ENCODE peak calls at places on chromosomes 16 and 17, in six cellular contexts. Q is activated CD4-positive, alpha-beta T cell treated with anti-CD3 and anti-CD28 coated beads, Interleukin-2, amount 50 U/mL, for 1 hour; C is substantia nigra; S is hepatic stellate cell; E is LoVo; N is stimulated activated CD8-positive, alpha-beta memory T cell treated with anti-CD3 and anti-CD28 coated beads, Interleukin-15, amount 100 ng/mL, for 24 hours. U is an unnamed sample.

GRCh38 chr17:38332735-38333134 is 11.0 kb downstream of the GPR179 start:
- DNase-seq in Q (no peak), C (no peak), S (no peak), E (no peak), N (no peak), U (no peak)

GRCh38 chr17:72142614-72143013 is 21.8 kb downstream of the SOX9 start:
- DNase-seq in Q (no peak), C (no peak), S (no peak), E (no peak), N (no peak), U (no peak)

GRCh38 chr16:50836121-50836541 is 94.2 kb downstream of the CYLD start:
- DNase-seq in Q (no peak), C (peak; percentile 49), S (no peak), E (no peak), N (no peak), U (no peak)

GRCh38 chr17:236641-237405 is 55.4 kb upstream of the DOC2B start:
- DNase-seq in Q (no peak), C (no peak), S (no peak), E (no peak), N (no peak), U (peak; percentile 4)

GRCh38 chr16:18958621-18959578 is 24.8 kb upstream of the TMC7 start:
- DNase-seq in Q (no peak), C (no peak), S (peak; percentile 23), E (no peak), N (no peak), U (peak; percentile 24)

GRCh38 chr16:84059946-84060901 is 17.6 kb upstream of the SLC38A8 start:
- DNase-seq in Q (no peak), C (no peak), S (no peak), E (no peak), N (no peak), U (no peak)

GRCh38 chr17:20094777-20095176 is 85.6 kb downstream of the SPECC1 start:
- DNase-seq in Q (no peak), C (no peak), S (no peak), E (no peak), N (no peak), U (no peak)

GRCh38 chr16:67114793-67115192 is 5.1 kb downstream of the PHAF1 start:
- DNase-seq in Q (no peak), C (no peak), S (no peak), E (no peak), N (no peak), U (no peak)

GRCh38 chr17:924711-925480 is 54.7 kb downstream of the NXN start:
- DNase-seq in Q (no peak), C (no peak), S (no peak), E (no peak), N (no peak), U (no peak)

GRCh38 chr17:58403312-58403711 is 14.0 kb downstream of the RNF43 start:
- DNase-seq in Q (no peak), C (no peak), S (no peak), E (no peak), N (no peak), U (no peak)

GRCh38 chr16:81376880-81377279 is 62.1 kb downstream of the GAN start:
- DNase-seq in Q (no peak), C (no peak), S (no peak), E (peak; percentile 3), N (no peak), U (peak; percentile 65)

GRCh38 chr17:33949100-33949499 is 306.0 kb upstream of the CCL2 start:
- DNase-seq in Q (no peak), C (no peak), S (no peak), E (no peak), N (no peak), U (peak; percentile 12)

GRCh38 chr16:62913924-62914323 is 877.7 kb upstream of the CDH8 start:
- DNase-seq in Q (no peak), C (no peak), S (no peak), E (no peak), N (no peak), U (no peak)

GRCh38 chr16:79814124-79814523 is 213.6 kb upstream of the MAF start:
- DNase-seq in Q (no peak), C (no peak), S (no peak), E (no peak), N (no peak), U (no peak)

GRCh38 chr17:77725851-77726250 is 232.7 kb upstream of the TNRC6C start:
- DNase-seq in Q (no peak), C (no peak), S (no peak), E (no peak), N (no peak), U (no peak)

GRCh38 chr16:15948532-15949209 is 745 bp upstream of the ABCC1 start:
- DNase-seq in Q (no peak), C (no peak), S (no peak), E (no peak), N (no peak), U (no peak)

GRCh38 chr17:80688994-80689635 is 144.5 kb downstream of the RPTOR start:
- DNase-seq in Q (no peak), C (no peak), S (no peak), E (no peak), N (no peak), U (no peak)

GRCh38 chr16:28168991-28169554 is 42.7 kb downstream of the XPO6 start:
- DNase-seq in Q (peak; percentile 62), C (no peak), S (no peak), E (no peak), N (no peak), U (no peak)

GRCh38 chr16:86789621-86790051 is 211.3 kb downstream of the FOXL1 start:
- DNase-seq in Q (no peak), C (no peak), S (peak; percentile 51), E (no peak), N (no peak), U (peak; percentile 73)

GRCh38 chr17:50708050-50709000 is 611 bp upstream of the ANKRD40 start:
- DNase-seq in Q (no peak), C (no peak), S (no peak), E (no peak), N (no peak), U (peak; percentile 14)

GRCh38 chr17:40319651-40320550 is 10.9 kb downstream of the RARA start:
- DNase-seq in Q (peak; percentile 87), C (no peak), S (no peak), E (no peak), N (no peak), U (no peak)

GRCh38 chr17:64125937-64126336 is 4.0 kb downstream of the ERN1 start:
- DNase-seq in Q (no peak), C (no peak), S (no peak), E (no peak), N (no peak), U (no peak)

GRCh38 chr17:18182978-18183333 is 672 bp upstream of the ALKBH5 start:
- DNase-seq in Q (peak; percentile 73), C (peak; percentile 89), S (peak; percentile 87), E (peak; percentile 75), N (peak; percentile 69), U (no peak)

GRCh38 chr16:75099738-75100615 is 16.6 kb downstream of the LDHD start:
- DNase-seq in Q (no peak), C (no peak), S (no peak), E (no peak), N (no peak), U (no peak)

GRCh38 chr17:82439829-82440365 is 10.7 kb downstream of the CYBC1 start:
- DNase-seq in Q (no peak), C (no peak), S (no peak), E (no peak), N (no peak), U (no peak)

GRCh38 chr16:10579965-10580918 is at the start of gene EMP2:
- DNase-seq in Q (no peak), C (peak; percentile 24), S (peak; percentile 91), E (peak; percentile 69), N (no peak), U (peak; percentile 8)